ENCODE peak calls at places on chromosomes 2 and 18, in five cellular contexts. P is H1, Z is WTC11, R is coronary artery, N is fibroblast of the aortic adventitia. I is an unnamed sample.

GRCh38 chr2:163469561-163469962 is 266.2 kb downstream of the FIGN start:
- DNase-seq in Z (no peak), P (no peak), N (peak), R (no peak), I (no peak)

GRCh38 chr2:113720167-113720566 is 36.3 kb downstream of the SLC35F5 start:
- DNase-seq in P (no peak), R (no peak), Z (no peak), N (peak), I (no peak)

GRCh38 chr2:191811807-191812602 is 34.9 kb downstream of the CAVIN2 start:
- DNase-seq in R (no peak), N (peak), Z (peak), P (peak), I (peak)

GRCh38 chr2:169925968-169926367 is 98.7 kb downstream of the UBR3 start:
- DNase-seq in N (no peak), Z (no peak), P (no peak), R (no peak), I (no peak)

GRCh38 chr2:58895849-58896248 is 654.7 kb upstream of the FANCL start:
- DNase-seq in R (no peak), Z (no peak), N (no peak), P (no peak), I (no peak)

GRCh38 chr2:38495880-38496279 is 106.8 kb downstream of the HNRNPLL start:
- DNase-seq in Z (no peak), P (no peak), N (no peak), R (no peak), I (no peak)

GRCh38 chr18:75477913-75478312 is 50.4 kb upstream of the SMIM21 start:
- DNase-seq in Z (no peak), R (no peak), P (no peak), N (no peak), I (peak)

GRCh38 chr2:132670961-132671781 is 1.2 kb upstream of the LYPD1 start:
- DNase-seq in N (peak), Z (peak), R (no peak), P (peak), I (peak)

GRCh38 chr2:191297031-191297430 is 51.8 kb downstream of the MYO1B start:
- DNase-seq in P (no peak), R (no peak), Z (no peak), N (no peak), I (no peak)

GRCh38 chr2:179005976-179006375 is 44.0 kb downstream of the CCDC141 start:
- DNase-seq in R (no peak), N (no peak), Z (no peak), P (no peak), I (no peak)
- TF ChIP-seq CTCF in R (no peak), N (no peak), Z (no peak), P (no peak), I (no peak)

GRCh38 chr2:43798300-43798699 is 24.5 kb downstream of the DYNC2LI1 start:
- DNase-seq in R (no peak), Z (no peak), P (no peak), N (no peak), I (no peak)
- TF ChIP-seq CTCF in R (no peak), Z (no peak), P (peak), N (peak), I (peak)

GRCh38 chr2:41204315-41204714 is 752.4 kb upstream of the SLC8A1 start:
- DNase-seq in P (no peak), R (no peak), Z (no peak), N (no peak), I (no peak)
- TF ChIP-seq CTCF in P (no peak), R (no peak), Z (no peak), N (no peak), I (no peak)

DNA sequence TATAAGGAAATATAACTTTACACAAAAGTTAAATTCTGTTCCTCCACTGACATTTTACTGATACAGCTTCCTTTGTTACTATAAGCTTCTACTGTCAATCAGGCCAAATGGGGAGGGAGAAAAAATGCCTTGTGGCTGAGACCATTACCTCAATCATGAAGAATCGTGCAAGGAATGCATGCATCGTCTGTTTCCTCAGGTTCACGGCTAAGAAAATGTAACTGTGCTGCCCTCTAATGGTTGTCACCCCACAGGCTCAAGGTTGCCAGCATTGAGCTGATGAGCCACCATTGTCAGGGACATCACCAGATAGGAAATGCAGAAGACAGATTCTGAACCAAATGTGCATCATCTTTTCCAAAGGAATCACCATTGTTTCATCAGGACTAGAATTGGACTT is 426.9 kb downstream of the CDH2 start:
- DNase-seq in Z (peak), N (peak), P (peak), R (no peak), I (peak)
- TF ChIP-seq CTCF in Z (peak), N (peak), P (peak), R (no peak), I (peak)

GRCh38 chr2:127142663-127143630 is 36.0 kb upstream of the BIN1 start:
- DNase-seq in Z (no peak), P (peak), N (peak), R (no peak), I (no peak)
- TF ChIP-seq CTCF in Z (no peak), P (no peak), N (no peak), R (no peak), I (peak)

GRCh38 chr2:16070648-16070971 is 130.3 kb downstream of the MYCN start:
- DNase-seq in Z (no peak), N (no peak), R (no peak), P (no peak), I (no peak)
- TF ChIP-seq CTCF in Z (no peak), N (no peak), R (no peak), P (no peak), I (no peak)

GRCh38 chr2:238666543-238666942 is 181.3 kb upstream of the TWIST2 start:
- DNase-seq in N (no peak), P (no peak), Z (no peak), R (no peak), I (no peak)
- TF ChIP-seq CTCF in N (no peak), P (no peak), Z (no peak), R (no peak), I (no peak)

DNA sequence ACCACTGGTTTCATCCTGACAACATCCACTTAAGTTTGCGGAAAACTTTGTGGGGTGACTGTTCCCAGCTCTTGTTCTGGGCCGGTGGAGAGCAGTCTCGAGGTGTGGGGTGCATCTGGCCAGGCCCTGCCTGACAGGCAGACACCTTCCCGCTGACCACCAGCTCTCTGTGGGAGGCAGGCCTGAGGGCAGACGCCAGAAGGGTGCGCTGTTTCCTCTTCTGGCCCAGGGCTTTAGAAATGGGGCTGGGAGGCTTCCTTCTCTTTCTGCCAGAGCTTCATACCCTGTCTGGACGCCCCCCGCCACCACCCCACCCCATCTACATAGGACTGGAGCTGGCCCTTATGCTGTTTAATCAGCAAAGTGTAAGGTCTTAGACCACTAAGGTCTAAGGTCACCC is 263.8 kb downstream of the LOXHD1 start:
- DNase-seq in N (no peak), Z (peak), P (peak), R (no peak), I (no peak)
- TF ChIP-seq CTCF in N (no peak), Z (peak), P (peak), R (no peak), I (peak)

I was measured in HFFc6.